ENCODE peak calls at places on chromosomes 2 and 18, in ten cellular contexts. Z is omental fat pad, M is foreskin keratinocyte, O is fibroblast of lung, N is BE2C, Y is GM06990, W is breast epithelium, J is WTC11, T is spleen, D is natural killer cell. L is an unnamed sample.
A peak's percentile ranks its signal among the peaks of the same experiment; 100 is the strongest.

GRCh38 chr2:231764124-231764523 is 17.0 kb downstream of the PDE6D start:
- DNase-seq in N (no peak), W (no peak), M (no peak), D (no peak), Y (no peak), J (no peak), T (no peak), Z (no peak), O (no peak), L (no peak)

GRCh38 chr2:53202063-53202462 is 565.5 kb upstream of the CHAC2 start:
- DNase-seq in T (no peak), M (peak; percentile 76), N (no peak), Y (no peak), Z (no peak), D (no peak), O (peak; percentile 91), W (no peak), J (no peak), L (no peak)

GRCh38 chr18:57209697-57210096 is 62.8 kb downstream of the BOD1L2 start:
- DNase-seq in O (no peak), D (no peak), W (no peak), Y (peak; percentile 6), J (no peak), T (no peak), Z (no peak), N (no peak), M (no peak), L (no peak)

GRCh38 chr18:48979944-48980890 is 29.5 kb upstream of the SMAD7 start:
- DNase-seq in N (no peak), Y (no peak), Z (no peak), O (no peak), W (no peak), D (no peak), T (no peak), J (no peak), M (no peak), L (no peak)

GRCh38 chr18:45836242-45837215 is 11.1 kb downstream of the SIGLEC15 start:
- DNase-seq in M (no peak), O (no peak), Y (no peak), D (no peak), J (no peak), T (peak; percentile 63), W (no peak), N (no peak), Z (no peak), L (no peak)

GRCh38 chr2:213934560-213934959 is 476.3 kb upstream of the VWC2L start:
- DNase-seq in O (peak; percentile 9), Z (no peak), J (no peak), W (no peak), T (no peak), N (peak; percentile 23), M (no peak), D (no peak), Y (peak; percentile 26), L (no peak)

GRCh38 chr2:238635637-238636036 is 208.9 kb downstream of the ASB1 start:
- DNase-seq in Z (no peak), M (no peak), Y (no peak), W (peak; percentile 21), D (no peak), J (no peak), T (no peak), N (no peak), O (peak; percentile 21), L (no peak)

GRCh38 chr2:117199511-117199910 is 615.0 kb upstream of the DDX18 start:
- DNase-seq in D (no peak), T (no peak), W (no peak), N (no peak), Z (no peak), Y (no peak), O (no peak), J (no peak), M (no peak), L (no peak)

GRCh38 chr18:1585881-1586488 is 681.3 kb downstream of the ADCYAP1 start:
- DNase-seq in N (no peak), D (no peak), Y (no peak), T (no peak), J (no peak), W (no peak), M (peak; percentile 2), O (peak; percentile 23), Z (no peak), L (no peak)

GRCh38 chr2:238761802-238762373 is 86.0 kb upstream of the TWIST2 start:
- DNase-seq in O (peak; percentile 32), Z (no peak), Y (no peak), W (no peak), J (peak; percentile 41), T (no peak), M (no peak), D (no peak), N (no peak), L (no peak)

GRCh38 chr2:158586491-158586890 is 129.7 kb downstream of the PKP4 start:
- DNase-seq in Z (no peak), W (no peak), Y (no peak), M (peak; percentile 28), N (no peak), O (peak; percentile 94), J (no peak), T (no peak), D (no peak), L (no peak)

GRCh38 chr2:65177754-65178442 is 48.0 kb upstream of the RAB1A start:
- DNase-seq in N (no peak), W (no peak), M (no peak), Y (no peak), J (no peak), T (no peak), D (no peak), Z (no peak), O (no peak), L (no peak)

GRCh38 chr2:47346107-47346506 is 56.8 kb upstream of the MSH2 start:
- DNase-seq in W (no peak), O (no peak), D (no peak), T (no peak), J (no peak), Y (no peak), N (no peak), M (no peak), Z (no peak), L (no peak)

GRCh38 chr18:55988537-55988936 is 400.5 kb upstream of the TCF4 start:
- DNase-seq in Z (no peak), M (peak; percentile 51), N (no peak), T (no peak), W (no peak), O (peak; percentile 33), Y (no peak), D (no peak), J (no peak), L (no peak)

GRCh38 chr2:135960150-135960549 is 25.3 kb downstream of the DARS1 start:
- DNase-seq in T (no peak), N (no peak), W (no peak), Y (no peak), D (no peak), O (no peak), Z (no peak), J (no peak), M (no peak), L (no peak)

GRCh38 chr18:7921938-7922587 is 354.9 kb downstream of the PTPRM start:
- DNase-seq in O (peak; percentile 80), D (no peak), M (no peak), T (no peak), Z (no peak), N (no peak), J (no peak), W (no peak), Y (no peak), L (no peak)

GRCh38 chr18:7924616-7925015 is 357.5 kb downstream of the PTPRM start:
- DNase-seq in N (no peak), J (no peak), M (no peak), T (no peak), Y (no peak), W (no peak), D (no peak), Z (no peak), O (no peak), L (no peak)

GRCh38 chr18:7923105-7923504 is 356.0 kb downstream of the PTPRM start:
- DNase-seq in N (no peak), M (no peak), Z (no peak), Y (no peak), J (no peak), D (no peak), W (no peak), O (no peak), T (no peak), L (no peak)

GRCh38 chr18:7927119-7927518 is 360.0 kb downstream of the PTPRM start:
- DNase-seq in D (no peak), J (no peak), O (no peak), Z (no peak), M (no peak), T (no peak), N (no peak), W (no peak), Y (no peak), L (no peak)

GRCh38 chr18:7926526-7926925 is 359.4 kb downstream of the PTPRM start:
- DNase-seq in Z (no peak), T (no peak), Y (no peak), M (no peak), W (no peak), N (no peak), O (no peak), J (no peak), D (no peak), L (no peak)
- TF ChIP-seq CTCF in Z (no peak), T (no peak), Y (peak; percentile 14), M (peak; percentile 49), W (no peak), N (no peak), O (no peak), J (no peak), D (no peak), L (peak; percentile 55)

DNA sequence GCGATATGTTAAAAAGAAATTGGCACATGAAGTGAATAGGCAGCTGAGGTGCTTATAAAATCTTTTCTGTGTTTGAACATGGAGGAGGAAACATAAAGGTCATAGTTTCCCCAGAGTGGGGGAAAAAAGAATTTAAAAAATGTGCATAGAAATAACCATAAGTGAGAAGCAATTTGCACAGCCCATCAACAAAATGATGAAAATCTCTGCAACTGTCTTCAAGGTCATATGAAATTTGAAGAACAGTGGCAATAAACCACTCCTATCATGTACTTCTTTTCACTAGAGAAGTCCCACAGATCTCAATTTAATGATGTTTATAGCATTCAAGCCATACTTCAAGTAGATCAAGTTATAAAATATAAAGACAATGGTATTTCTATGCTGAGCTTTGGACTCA is 46.7 kb upstream of the ZNF804A start:
- DNase-seq in J (no peak), Y (no peak), N (no peak), D (no peak), W (no peak), O (no peak), Z (no peak), T (no peak), M (no peak), L (no peak)
- TF ChIP-seq CTCF in J (no peak), Y (no peak), N (no peak), D (no peak), W (no peak), O (no peak), Z (no peak), T (no peak), M (no peak), L (no peak)

GRCh38 chr2:176269319-176270099 is at the start of gene MTX2:
- DNase-seq in D (peak; percentile 63), T (peak; percentile 95), M (peak; percentile 54), N (peak; percentile 80), J (peak; percentile 82), Y (peak; percentile 92), O (peak; percentile 62), W (peak; percentile 22), Z (peak; percentile 49), L (peak; percentile 82)
- TF ChIP-seq CTCF in D (no peak), T (no peak), M (peak; percentile 31), N (peak; percentile 2), J (no peak), Y (peak; percentile 41), O (no peak), W (peak; percentile 24), Z (no peak), L (peak; percentile 39)

GRCh38 chr2:125227843-125228392 is 1202.8 kb downstream of the CNTNAP5 start:
- DNase-seq in Z (no peak), O (no peak), N (no peak), W (no peak), M (no peak), T (no peak), Y (no peak), D (no peak), J (no peak), L (no peak)
- TF ChIP-seq CTCF in Z (no peak), O (no peak), N (no peak), W (no peak), M (no peak), T (no peak), Y (peak; percentile 28), D (no peak), J (no peak), L (peak; percentile 65)

L was measured in type B pancreatic cell.